ENCODE peak calls at places on chromosomes 6 and 20, in four cellular contexts. G is suprapubic skin, O is endothelial cell of umbilical vein, Q is stomach. S is an unnamed sample.

GRCh38 chr6:162817196-162817595 is 89.4 kb downstream of the PACRG start:
- DNase-seq in G (no peak), O (no peak), Q (no peak), S (no peak)

GRCh38 chr6:165308926-165309731 is at the start of gene C6orf118:
- DNase-seq in G (no peak), O (peak; percentile 58), Q (no peak), S (peak; percentile 69)

GRCh38 chr6:52609968-52610367 is 33.1 kb upstream of the TRAM2 start:
- DNase-seq in G (no peak), O (no peak), Q (no peak), S (no peak)

GRCh38 chr6:39213195-39213920 is 15.9 kb downstream of the KCNK5 start:
- DNase-seq in G (no peak), O (no peak), Q (no peak), S (no peak)

GRCh38 chr6:169019111-169019510 is 234.5 kb downstream of the THBS2 start:
- DNase-seq in G (no peak), O (no peak), Q (no peak), S (no peak)

GRCh38 chr20:50571466-50571865 is 61.3 kb downstream of the PTPN1 start:
- DNase-seq in G (no peak), O (no peak), Q (no peak), S (no peak)

GRCh38 chr6:53119772-53120409 is 28.8 kb downstream of the GCM1 start:
- DNase-seq in G (no peak), O (no peak), Q (peak; percentile 57), S (no peak)

GRCh38 chr6:142416179-142416578 is 114.4 kb downstream of the ADGRG6 start:
- DNase-seq in G (no peak), O (peak; percentile 93), Q (no peak), S (no peak)

GRCh38 chr20:32157611-32158010 is 48.1 kb downstream of the TM9SF4 start:
- DNase-seq in G (no peak), O (no peak), Q (no peak), S (no peak)

GRCh38 chr6:107185570-107185969 is 70.3 kb upstream of the BEND3 start:
- DNase-seq in G (no peak), O (peak; percentile 22), Q (no peak), S (peak; percentile 55)

DNA sequence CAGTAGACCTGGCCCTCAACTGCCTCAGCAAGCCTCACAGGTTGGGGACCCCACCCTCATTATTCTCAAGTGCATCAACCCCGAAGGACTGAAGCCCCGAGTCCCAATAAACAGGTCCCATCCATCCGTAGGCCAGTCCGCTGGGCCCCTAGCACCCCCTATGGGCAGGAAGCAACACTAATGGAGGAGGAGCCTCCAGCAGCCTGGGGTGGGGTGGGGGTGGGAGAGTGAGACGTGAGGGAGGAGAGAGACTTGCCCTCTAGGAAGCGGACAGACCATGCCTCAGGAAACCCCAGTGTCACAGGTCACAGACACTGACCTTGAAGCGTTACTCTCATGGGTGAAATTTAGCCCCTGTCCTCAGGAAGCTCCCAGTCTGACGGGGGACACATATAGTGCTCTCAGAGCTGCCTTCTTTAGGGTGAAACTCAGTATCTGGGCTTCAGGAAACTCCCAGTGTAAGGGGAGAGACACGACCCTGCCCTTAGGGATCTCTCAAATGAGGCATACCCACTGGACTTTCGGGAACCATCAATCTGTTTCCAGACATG is 125.9 kb downstream of the MRPL14 start:
- DNase-seq in G (peak; percentile 49), O (peak; percentile 11), Q (no peak), S (no peak)
- TF ChIP-seq CTCF in G (no peak), O (peak; percentile 46), Q (no peak), S (no peak)

DNA sequence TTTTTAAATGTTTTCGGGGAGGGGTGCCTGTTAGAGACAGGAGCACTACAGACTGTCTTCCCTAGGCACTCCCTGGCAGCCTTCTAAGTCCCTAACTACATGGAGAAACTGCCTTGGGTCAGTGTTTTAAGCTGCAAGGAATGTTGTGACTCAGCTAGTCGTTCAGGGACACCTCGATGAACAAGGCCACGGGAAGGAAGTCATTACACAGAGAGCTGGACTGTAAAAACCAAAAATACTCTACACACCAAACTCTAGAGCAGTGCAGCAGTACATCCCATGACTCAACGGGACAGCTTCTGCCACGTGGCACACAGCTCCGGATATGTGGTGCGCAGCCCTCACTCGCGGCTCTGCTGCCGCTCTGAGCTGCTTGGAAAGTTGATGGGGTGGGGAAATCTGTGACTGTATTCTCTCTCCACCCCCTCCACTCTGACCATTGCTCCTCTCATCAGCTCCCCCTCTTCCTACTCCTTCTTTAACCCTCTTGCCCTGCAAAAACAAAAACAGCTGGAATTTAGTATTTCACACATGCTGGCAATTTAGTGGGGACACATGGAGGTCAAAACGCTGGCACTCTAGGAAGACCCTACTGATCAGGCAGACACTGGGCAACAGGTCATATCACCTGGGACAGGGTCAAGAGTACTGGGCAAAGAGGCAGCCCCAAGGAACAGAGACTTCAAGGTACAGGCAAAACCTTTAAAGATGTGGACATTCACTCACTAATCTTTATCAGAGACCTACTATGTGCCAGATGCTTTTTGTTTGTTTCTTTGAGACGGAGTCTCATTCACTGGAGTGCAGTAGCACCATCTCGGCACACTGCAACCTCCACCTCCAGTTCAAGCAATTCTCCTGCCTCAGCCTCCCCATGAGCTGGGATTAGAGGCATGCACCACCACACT is 10.9 kb upstream of the LPIN3 start:
- DNase-seq in G (peak; percentile 85), O (peak; percentile 94), Q (peak; percentile 42), S (peak; percentile 71)
- TF ChIP-seq POLR2A in G (no peak), O (peak; percentile 66), Q (no peak), S (no peak)

GRCh38 chr20:3846740-3847418 is at the start of gene MAVS:
- DNase-seq in G (peak; percentile 93), O (peak; percentile 84), Q (peak; percentile 92), S (peak; percentile 91)
- TF ChIP-seq CTCF in G (no peak), O (no peak), Q (no peak), S (no peak)

GRCh38 chr6:41065550-41066026 is 6.6 kb downstream of the OARD1 start:
- DNase-seq in G (no peak), O (no peak), Q (no peak), S (no peak)

GRCh38 chr6:41062056-41062455 is 9.1 kb downstream of the APOBEC2 start:
- DNase-seq in G (no peak), O (no peak), Q (no peak), S (no peak)

GRCh38 chr6:41061196-41061726 is 8.3 kb downstream of the APOBEC2 start:
- DNase-seq in G (no peak), O (no peak), Q (peak; percentile 55), S (no peak)

GRCh38 chr6:41064841-41065240 is 7.3 kb downstream of the OARD1 start:
- DNase-seq in G (no peak), O (no peak), Q (no peak), S (no peak)

GRCh38 chr6:41063884-41064285 is 8.3 kb downstream of the OARD1 start:
- DNase-seq in G (no peak), O (no peak), Q (no peak), S (no peak)
- TF ChIP-seq POLR2A in G (no peak), O (no peak), Q (no peak), S (no peak)

GRCh38 chr6:96014846-96015245 is 928 bp upstream of the FUT9 start:
- DNase-seq in G (no peak), O (no peak), Q (no peak), S (no peak)
- TF ChIP-seq CTCF in G (no peak), O (no peak), Q (no peak), S (no peak)

GRCh38 chr6:99478483-99478882 is 36.7 kb downstream of the USP45 start:
- DNase-seq in G (no peak), O (no peak), Q (no peak), S (no peak)
- TF ChIP-seq POLR2A in G (no peak), O (no peak), Q (no peak), S (no peak)

DNA sequence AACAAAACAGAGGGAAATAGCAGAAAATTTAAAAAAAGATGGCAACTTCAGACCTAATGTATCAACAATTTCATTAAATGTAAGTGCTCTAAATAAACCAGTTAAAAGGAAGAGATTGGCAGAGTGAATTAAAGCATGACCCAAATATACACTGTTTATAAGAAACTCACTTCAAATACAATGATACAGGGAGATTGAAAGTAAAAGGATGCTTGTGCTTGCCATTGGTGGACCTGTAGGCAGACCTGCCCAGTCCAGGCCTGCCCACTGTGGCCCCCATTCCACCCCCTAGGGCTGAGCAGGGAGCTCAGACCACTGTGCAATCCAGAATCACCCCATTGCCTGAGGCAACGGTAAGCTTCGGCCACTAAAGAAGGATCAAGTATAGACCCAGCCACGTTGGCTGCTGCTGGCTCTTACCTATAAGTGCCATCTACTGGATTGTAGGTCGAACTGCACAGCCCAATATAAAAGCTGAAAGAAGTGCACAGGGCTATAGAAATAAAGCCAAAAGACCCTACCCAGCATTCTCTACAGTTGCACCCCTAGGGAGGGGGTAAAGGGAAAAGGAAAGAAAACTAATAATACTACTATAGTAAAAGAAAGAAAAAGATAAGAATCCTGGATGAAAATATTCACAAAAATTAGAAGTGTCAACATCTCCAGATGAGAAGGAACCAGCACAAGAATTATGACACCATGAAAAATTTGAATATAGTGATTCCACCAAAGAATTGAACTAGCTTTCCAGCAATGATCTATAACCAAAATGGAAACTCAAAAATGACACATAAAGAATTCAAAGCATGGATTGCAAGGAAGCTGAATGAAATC is 36.1 kb downstream of the PSMB1 start:
- DNase-seq in G (no peak), O (peak; percentile 59), Q (peak; percentile 52), S (peak; percentile 75)
- TF ChIP-seq CTCF in G (peak; percentile 55), O (peak; percentile 76), Q (no peak), S (peak; percentile 51)

GRCh38 chr6:26157838-26158580 is 70.8 kb downstream of the HFE start:
- DNase-seq in G (peak; percentile 86), O (peak; percentile 97), Q (peak; percentile 86), S (peak; percentile 91)
- TF ChIP-seq POLR2A in G (peak; percentile 68), O (peak; percentile 96), Q (peak; percentile 99), S (peak; percentile 94)

GRCh38 chr20:45307076-45307645 is 521 bp downstream of the RBPJL start:
- DNase-seq in G (no peak), O (no peak), Q (no peak), S (no peak)

GRCh38 chr20:45303586-45304463 is 2.8 kb upstream of the RBPJL start:
- DNase-seq in G (no peak), O (no peak), Q (no peak), S (no peak)

GRCh38 chr20:45306431-45306982 is at the start of gene RBPJL:
- DNase-seq in G (no peak), O (no peak), Q (no peak), S (peak; percentile 38)

GRCh38 chr20:45304464-45304999 is 2.1 kb upstream of the RBPJL start:
- DNase-seq in G (no peak), O (no peak), Q (no peak), S (no peak)

DNA sequence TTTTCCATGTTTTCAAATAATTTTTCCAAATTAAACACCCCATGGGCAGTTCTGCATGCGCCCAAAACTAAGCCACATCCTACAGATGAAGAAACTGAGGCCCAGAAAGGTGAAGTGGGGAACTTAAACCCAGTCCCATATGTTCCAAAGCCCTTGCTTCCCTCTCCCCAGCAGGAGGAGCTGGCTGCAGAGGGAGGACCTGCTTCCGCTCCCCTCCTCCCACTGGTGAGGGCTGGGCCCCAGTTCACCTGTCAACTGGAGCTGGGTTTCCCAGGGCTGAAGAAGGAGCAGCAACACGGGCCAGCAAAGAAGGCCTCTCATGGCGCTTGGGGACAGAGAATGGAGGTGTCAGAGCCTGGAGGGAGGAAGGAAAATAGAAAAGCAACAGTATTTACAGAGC is 1.4 kb upstream of the RBPJL start:
- DNase-seq in G (no peak), O (no peak), Q (no peak), S (no peak)
- TF ChIP-seq CTCF in G (no peak), O (no peak), Q (no peak), S (no peak)

S was measured in testis.